ENCODE peak calls at places on chromosome 18, in nine cellular contexts. One of them, this sample, is unnamed.

GRCh38 chr18:33573193-33573592 is 4.8 kb upstream of the ASXL3 start:
- DNase-seq in stimulated activated CD8-positive, alpha-beta memory T cell treated with anti-CD3 and anti-CD28 coated beads, Interleukin-15, amount 100 ng/mL, for 48 hours: no peak
- DNase-seq in kidney tubule cell: no peak
- DNase-seq in NCI-H524: no peak
- DNase-seq in NCI-H2081: peak
- DNase-seq in H9: no peak
- DNase-seq in EH: no peak
- DNase-seq in ELF-1: no peak
- DNase-seq in effector memory CD8-positive, alpha-beta T cell: no peak
- DNase-seq in this sample: no peak

GRCh38 chr18:28176674-28176932 is 327 bp downstream of the CDH2 start:
- DNase-seq in stimulated activated CD8-positive, alpha-beta memory T cell treated with anti-CD3 and anti-CD28 coated beads, Interleukin-15, amount 100 ng/mL, for 48 hours: no peak
- DNase-seq in kidney tubule cell: peak
- DNase-seq in NCI-H524: peak
- DNase-seq in NCI-H2081: peak
- DNase-seq in H9: no peak
- DNase-seq in EH: no peak
- DNase-seq in ELF-1: no peak
- DNase-seq in effector memory CD8-positive, alpha-beta T cell: no peak
- DNase-seq in this sample: no peak

GRCh38 chr18:41150316-41150715 is 804.7 kb upstream of the PIK3C3 start:
- DNase-seq in stimulated activated CD8-positive, alpha-beta memory T cell treated with anti-CD3 and anti-CD28 coated beads, Interleukin-15, amount 100 ng/mL, for 48 hours: no peak
- DNase-seq in kidney tubule cell: peak
- DNase-seq in NCI-H524: peak
- DNase-seq in NCI-H2081: peak
- DNase-seq in H9: no peak
- DNase-seq in EH: no peak
- DNase-seq in ELF-1: no peak
- DNase-seq in effector memory CD8-positive, alpha-beta T cell: no peak
- DNase-seq in this sample: peak

GRCh38 chr18:58668211-58668610 is 3.1 kb upstream of the MALT1 start:
- DNase-seq in stimulated activated CD8-positive, alpha-beta memory T cell treated with anti-CD3 and anti-CD28 coated beads, Interleukin-15, amount 100 ng/mL, for 48 hours: no peak
- DNase-seq in kidney tubule cell: peak
- DNase-seq in NCI-H524: no peak
- DNase-seq in NCI-H2081: no peak
- DNase-seq in H9: no peak
- DNase-seq in EH: peak
- DNase-seq in ELF-1: no peak
- DNase-seq in effector memory CD8-positive, alpha-beta T cell: no peak
- DNase-seq in this sample: no peak

GRCh38 chr18:33114749-33115148 is 325.8 kb downstream of the CCDC178 start:
- DNase-seq in stimulated activated CD8-positive, alpha-beta memory T cell treated with anti-CD3 and anti-CD28 coated beads, Interleukin-15, amount 100 ng/mL, for 48 hours: no peak
- DNase-seq in kidney tubule cell: no peak
- DNase-seq in NCI-H524: no peak
- DNase-seq in NCI-H2081: peak
- DNase-seq in H9: no peak
- DNase-seq in EH: no peak
- DNase-seq in ELF-1: no peak
- DNase-seq in effector memory CD8-positive, alpha-beta T cell: no peak
- DNase-seq in this sample: no peak

GRCh38 chr18:79875931-79876461 is 75.5 kb downstream of the SLC66A2 start:
- DNase-seq in stimulated activated CD8-positive, alpha-beta memory T cell treated with anti-CD3 and anti-CD28 coated beads, Interleukin-15, amount 100 ng/mL, for 48 hours: no peak
- DNase-seq in kidney tubule cell: no peak
- DNase-seq in NCI-H524: no peak
- DNase-seq in NCI-H2081: no peak
- DNase-seq in H9: no peak
- DNase-seq in EH: no peak
- DNase-seq in ELF-1: no peak
- DNase-seq in effector memory CD8-positive, alpha-beta T cell: no peak
- DNase-seq in this sample: no peak

GRCh38 chr18:45325791-45326190 is 289.5 kb upstream of the SLC14A2 start:
- DNase-seq in stimulated activated CD8-positive, alpha-beta memory T cell treated with anti-CD3 and anti-CD28 coated beads, Interleukin-15, amount 100 ng/mL, for 48 hours: no peak
- DNase-seq in kidney tubule cell: peak
- DNase-seq in NCI-H524: no peak
- DNase-seq in NCI-H2081: no peak
- DNase-seq in H9: no peak
- DNase-seq in EH: no peak
- DNase-seq in ELF-1: no peak
- DNase-seq in effector memory CD8-positive, alpha-beta T cell: no peak
- DNase-seq in this sample: no peak

GRCh38 chr18:78145096-78145495 is 834.5 kb upstream of the SALL3 start:
- DNase-seq in stimulated activated CD8-positive, alpha-beta memory T cell treated with anti-CD3 and anti-CD28 coated beads, Interleukin-15, amount 100 ng/mL, for 48 hours: no peak
- DNase-seq in kidney tubule cell: no peak
- DNase-seq in NCI-H524: no peak
- DNase-seq in NCI-H2081: no peak
- DNase-seq in H9: no peak
- DNase-seq in EH: no peak
- DNase-seq in ELF-1: no peak
- DNase-seq in effector memory CD8-positive, alpha-beta T cell: no peak
- DNase-seq in this sample: no peak

GRCh38 chr18:79607361-79607930 is 72.2 kb upstream of the CTDP1 start:
- DNase-seq in stimulated activated CD8-positive, alpha-beta memory T cell treated with anti-CD3 and anti-CD28 coated beads, Interleukin-15, amount 100 ng/mL, for 48 hours: no peak
- DNase-seq in kidney tubule cell: no peak
- DNase-seq in NCI-H524: no peak
- DNase-seq in NCI-H2081: no peak
- DNase-seq in H9: no peak
- DNase-seq in EH: no peak
- DNase-seq in ELF-1: no peak
- DNase-seq in effector memory CD8-positive, alpha-beta T cell: no peak
- DNase-seq in this sample: no peak

GRCh38 chr18:43720036-43720435 is 442.7 kb upstream of the SYT4 start:
- DNase-seq in stimulated activated CD8-positive, alpha-beta memory T cell treated with anti-CD3 and anti-CD28 coated beads, Interleukin-15, amount 100 ng/mL, for 48 hours: no peak
- DNase-seq in kidney tubule cell: no peak
- DNase-seq in NCI-H524: no peak
- DNase-seq in NCI-H2081: no peak
- DNase-seq in H9: no peak
- DNase-seq in EH: peak
- DNase-seq in ELF-1: no peak
- DNase-seq in effector memory CD8-positive, alpha-beta T cell: no peak
- DNase-seq in this sample: no peak

GRCh38 chr18:25818505-25818904 is 271.9 kb downstream of the SS18 start:
- DNase-seq in stimulated activated CD8-positive, alpha-beta memory T cell treated with anti-CD3 and anti-CD28 coated beads, Interleukin-15, amount 100 ng/mL, for 48 hours: no peak
- DNase-seq in kidney tubule cell: no peak
- DNase-seq in NCI-H524: no peak
- DNase-seq in NCI-H2081: no peak
- DNase-seq in H9: no peak
- DNase-seq in EH: no peak
- DNase-seq in ELF-1: no peak
- DNase-seq in effector memory CD8-positive, alpha-beta T cell: no peak
- DNase-seq in this sample: no peak

GRCh38 chr18:57175550-57175949 is 28.7 kb downstream of the BOD1L2 start:
- DNase-seq in stimulated activated CD8-positive, alpha-beta memory T cell treated with anti-CD3 and anti-CD28 coated beads, Interleukin-15, amount 100 ng/mL, for 48 hours: no peak
- DNase-seq in kidney tubule cell: no peak
- DNase-seq in NCI-H524: no peak
- DNase-seq in NCI-H2081: no peak
- DNase-seq in H9: no peak
- DNase-seq in EH: no peak
- DNase-seq in ELF-1: no peak
- DNase-seq in effector memory CD8-positive, alpha-beta T cell: no peak
- DNase-seq in this sample: no peak

GRCh38 chr18:54210463-54210862 is 14.0 kb downstream of the MBD2 start:
- DNase-seq in stimulated activated CD8-positive, alpha-beta memory T cell treated with anti-CD3 and anti-CD28 coated beads, Interleukin-15, amount 100 ng/mL, for 48 hours: no peak
- DNase-seq in kidney tubule cell: no peak
- DNase-seq in NCI-H524: peak
- DNase-seq in NCI-H2081: no peak
- DNase-seq in H9: no peak
- DNase-seq in EH: no peak
- DNase-seq in ELF-1: no peak
- DNase-seq in effector memory CD8-positive, alpha-beta T cell: no peak
- DNase-seq in this sample: no peak

GRCh38 chr18:28801876-28802275 is 624.9 kb upstream of the CDH2 start:
- DNase-seq in stimulated activated CD8-positive, alpha-beta memory T cell treated with anti-CD3 and anti-CD28 coated beads, Interleukin-15, amount 100 ng/mL, for 48 hours: no peak
- DNase-seq in kidney tubule cell: peak
- DNase-seq in NCI-H524: no peak
- DNase-seq in NCI-H2081: no peak
- DNase-seq in H9: no peak
- DNase-seq in EH: no peak
- DNase-seq in ELF-1: no peak
- DNase-seq in effector memory CD8-positive, alpha-beta T cell: no peak
- DNase-seq in this sample: no peak

GRCh38 chr18:22324191-22325131 is 93.3 kb downstream of the CTAGE1 start:
- DNase-seq in stimulated activated CD8-positive, alpha-beta memory T cell treated with anti-CD3 and anti-CD28 coated beads, Interleukin-15, amount 100 ng/mL, for 48 hours: no peak
- DNase-seq in kidney tubule cell: peak
- DNase-seq in NCI-H524: peak
- DNase-seq in NCI-H2081: no peak
- DNase-seq in H9: peak
- DNase-seq in EH: peak
- DNase-seq in ELF-1: peak
- DNase-seq in effector memory CD8-positive, alpha-beta T cell: no peak
- DNase-seq in this sample: peak

GRCh38 chr18:11027862-11028261 is 121.5 kb downstream of the PIEZO2 start:
- DNase-seq in stimulated activated CD8-positive, alpha-beta memory T cell treated with anti-CD3 and anti-CD28 coated beads, Interleukin-15, amount 100 ng/mL, for 48 hours: no peak
- DNase-seq in kidney tubule cell: no peak
- DNase-seq in NCI-H524: no peak
- DNase-seq in NCI-H2081: no peak
- DNase-seq in H9: no peak
- DNase-seq in EH: no peak
- DNase-seq in ELF-1: no peak
- DNase-seq in effector memory CD8-positive, alpha-beta T cell: no peak
- DNase-seq in this sample: no peak

GRCh38 chr18:79940126-79940813 is 11.2 kb downstream of the SLC66A2 start:
- DNase-seq in stimulated activated CD8-positive, alpha-beta memory T cell treated with anti-CD3 and anti-CD28 coated beads, Interleukin-15, amount 100 ng/mL, for 48 hours: no peak
- DNase-seq in kidney tubule cell: no peak
- DNase-seq in NCI-H524: no peak
- DNase-seq in NCI-H2081: no peak
- DNase-seq in H9: peak
- DNase-seq in EH: no peak
- DNase-seq in ELF-1: no peak
- DNase-seq in effector memory CD8-positive, alpha-beta T cell: no peak
- DNase-seq in this sample: no peak

GRCh38 chr18:830315-830901 is 18.4 kb upstream of the YES1 start:
- DNase-seq in stimulated activated CD8-positive, alpha-beta memory T cell treated with anti-CD3 and anti-CD28 coated beads, Interleukin-15, amount 100 ng/mL, for 48 hours: no peak
- DNase-seq in kidney tubule cell: peak
- DNase-seq in NCI-H524: peak
- DNase-seq in NCI-H2081: no peak
- DNase-seq in H9: peak
- DNase-seq in EH: peak
- DNase-seq in ELF-1: peak
- DNase-seq in effector memory CD8-positive, alpha-beta T cell: no peak
- DNase-seq in this sample: no peak

GRCh38 chr18:59332986-59333385 is 14.5 kb upstream of the CPLX4 start:
- DNase-seq in stimulated activated CD8-positive, alpha-beta memory T cell treated with anti-CD3 and anti-CD28 coated beads, Interleukin-15, amount 100 ng/mL, for 48 hours: no peak
- DNase-seq in kidney tubule cell: no peak
- DNase-seq in NCI-H524: no peak
- DNase-seq in NCI-H2081: no peak
- DNase-seq in H9: no peak
- DNase-seq in EH: no peak
- DNase-seq in ELF-1: no peak
- DNase-seq in effector memory CD8-positive, alpha-beta T cell: no peak
- DNase-seq in this sample: no peak

GRCh38 chr18:43271593-43272432 is 5.5 kb downstream of the SYT4 start:
- DNase-seq in stimulated activated CD8-positive, alpha-beta memory T cell treated with anti-CD3 and anti-CD28 coated beads, Interleukin-15, amount 100 ng/mL, for 48 hours: no peak
- DNase-seq in kidney tubule cell: peak
- DNase-seq in NCI-H524: peak
- DNase-seq in NCI-H2081: peak
- DNase-seq in H9: no peak
- DNase-seq in EH: peak
- DNase-seq in ELF-1: peak
- DNase-seq in effector memory CD8-positive, alpha-beta T cell: no peak
- DNase-seq in this sample: peak

GRCh38 chr18:50396005-50396404 is 21.2 kb downstream of the SKA1 start:
- DNase-seq in stimulated activated CD8-positive, alpha-beta memory T cell treated with anti-CD3 and anti-CD28 coated beads, Interleukin-15, amount 100 ng/mL, for 48 hours: no peak
- DNase-seq in kidney tubule cell: no peak
- DNase-seq in NCI-H524: no peak
- DNase-seq in NCI-H2081: no peak
- DNase-seq in H9: no peak
- DNase-seq in EH: no peak
- DNase-seq in ELF-1: peak
- DNase-seq in effector memory CD8-positive, alpha-beta T cell: no peak
- DNase-seq in this sample: no peak

GRCh38 chr18:46346213-46346612 is 242.0 kb downstream of the HAUS1 start:
- DNase-seq in stimulated activated CD8-positive, alpha-beta memory T cell treated with anti-CD3 and anti-CD28 coated beads, Interleukin-15, amount 100 ng/mL, for 48 hours: no peak
- DNase-seq in kidney tubule cell: no peak
- DNase-seq in NCI-H524: no peak
- DNase-seq in NCI-H2081: no peak
- DNase-seq in H9: no peak
- DNase-seq in EH: no peak
- DNase-seq in ELF-1: no peak
- DNase-seq in effector memory CD8-positive, alpha-beta T cell: no peak
- DNase-seq in this sample: no peak

GRCh38 chr18:3083776-3084175 is 70.8 kb upstream of the LPIN2 start:
- DNase-seq in stimulated activated CD8-positive, alpha-beta memory T cell treated with anti-CD3 and anti-CD28 coated beads, Interleukin-15, amount 100 ng/mL, for 48 hours: no peak
- DNase-seq in kidney tubule cell: no peak
- DNase-seq in NCI-H524: no peak
- DNase-seq in NCI-H2081: no peak
- DNase-seq in H9: no peak
- DNase-seq in EH: no peak
- DNase-seq in ELF-1: no peak
- DNase-seq in effector memory CD8-positive, alpha-beta T cell: no peak
- DNase-seq in this sample: no peak

This sample was measured in hepatocyte.